ENCODE peak calls at places on chromosome 22, in seven cellular contexts. K, E, H, P, G, M and Y are unnamed samples.

GRCh38 chr22:44307509-44308169 is 5.1 kb downstream of the SHISAL1 start:
- DNase-seq in M (no peak), P (no peak), G (no peak), H (no peak), E (no peak), K (no peak), Y (no peak)

GRCh38 chr22:45124176-45124857 is 39.4 kb upstream of the NUP50 start:
- DNase-seq in M (no peak), K (no peak), P (no peak), G (no peak), H (no peak), E (no peak), Y (peak; percentile 16)

GRCh38 chr22:50141891-50142363 is 28.6 kb upstream of the PANX2 start:
- DNase-seq in G (no peak), M (no peak), E (peak; percentile 22), P (no peak), K (no peak), H (no peak), Y (no peak)

GRCh38 chr22:46830841-46831240 is 68.4 kb downstream of the TBC1D22A start:
- DNase-seq in K (no peak), G (peak; percentile 32), E (no peak), P (no peak), H (no peak), M (no peak), Y (peak; percentile 32)

GRCh38 chr22:46613606-46613997 is 6.6 kb upstream of the GRAMD4 start:
- DNase-seq in M (no peak), H (no peak), K (no peak), G (no peak), E (no peak), P (no peak), Y (peak; percentile 5)

GRCh38 chr22:41925783-41926460 is 684 bp downstream of the TNFRSF13C start:
- DNase-seq in K (peak; percentile 75), G (peak; percentile 79), E (peak; percentile 26), P (no peak), M (no peak), H (no peak), Y (peak; percentile 72)

GRCh38 chr22:27716074-27716473 is 85.5 kb downstream of the MN1 start:
- DNase-seq in H (no peak), E (no peak), M (no peak), P (no peak), K (no peak), G (no peak), Y (no peak)

GRCh38 chr22:37270928-37271650 is 11.2 kb upstream of the CYTH4 start:
- DNase-seq in H (no peak), E (no peak), M (no peak), G (no peak), K (no peak), P (no peak), Y (no peak)

GRCh38 chr22:35486116-35486631 is 54.5 kb upstream of the RASD2 start:
- DNase-seq in H (no peak), P (no peak), M (no peak), E (no peak), K (no peak), G (no peak), Y (no peak)

GRCh38 chr22:31637375-31637937 is 24.6 kb downstream of the PISD start:
- DNase-seq in G (no peak), H (no peak), P (no peak), M (no peak), E (no peak), K (no peak), Y (no peak)

GRCh38 chr22:22450343-22450839 is 58.2 kb downstream of the ZNF280B start:
- DNase-seq in E (no peak), H (no peak), K (no peak), P (no peak), G (peak; percentile 51), M (no peak), Y (no peak)

GRCh38 chr22:42962295-42963230 is 52.4 kb downstream of the PACSIN2 start:
- DNase-seq in E (no peak), H (no peak), P (no peak), G (peak; percentile 32), M (peak; percentile 50), K (no peak), Y (peak; percentile 50)

GRCh38 chr22:40890881-40891280 is 29.0 kb upstream of the DNAJB7 start:
- DNase-seq in P (peak; percentile 65), E (no peak), G (no peak), H (no peak), K (no peak), M (no peak), Y (peak; percentile 40)

GRCh38 chr22:39223091-39223710 is 21.6 kb downstream of the PDGFB start:
- DNase-seq in M (no peak), H (no peak), K (no peak), G (no peak), E (no peak), P (no peak), Y (no peak)

GRCh38 chr22:39479254-39479653 is 22.4 kb downstream of the MGAT3 start:
- DNase-seq in K (no peak), G (no peak), E (no peak), P (no peak), M (no peak), H (no peak), Y (no peak)

GRCh38 chr22:21068681-21069276 is 23.0 kb downstream of the LRRC74B start:
- DNase-seq in E (no peak), P (no peak), G (no peak), H (no peak), M (no peak), K (no peak), Y (no peak)

GRCh38 chr22:36379593-36380361 is 8.0 kb downstream of the MYH9 start:
- DNase-seq in E (no peak), G (no peak), P (no peak), H (no peak), M (peak; percentile 52), K (peak; percentile 51), Y (no peak)

GRCh38 chr22:23402275-23403151 is 177.6 kb downstream of the IGLL1 start:
- DNase-seq in H (peak; percentile 77), G (peak; percentile 55), P (no peak), E (peak; percentile 86), M (peak; percentile 81), K (peak; percentile 9), Y (no peak)

GRCh38 chr22:37331811-37332536 is 49.7 kb downstream of the CYTH4 start:
- DNase-seq in M (no peak), P (no peak), G (no peak), H (no peak), K (no peak), E (no peak), Y (no peak)

GRCh38 chr22:48188211-48188845 is 1425.9 kb downstream of the TBC1D22A start:
- DNase-seq in K (no peak), M (no peak), P (no peak), H (no peak), E (no peak), G (no peak), Y (no peak)

GRCh38 chr22:50191041-50191740 is 5.5 kb downstream of the TRABD start:
- DNase-seq in K (peak; percentile 63), G (no peak), P (no peak), M (no peak), E (no peak), H (no peak), Y (peak; percentile 45)

GRCh38 chr22:50434849-50435700 is 39.8 kb downstream of the SBF1 start:
- DNase-seq in E (no peak), M (peak; percentile 21), G (no peak), H (no peak), K (no peak), P (no peak), Y (no peak)

GRCh38 chr22:48636746-48637145 is 1190.9 kb downstream of the BRD1 start:
- DNase-seq in K (no peak), P (no peak), E (no peak), M (no peak), H (no peak), G (no peak), Y (no peak)

GRCh38 chr22:43301866-43302265 is 41.3 kb downstream of the SCUBE1 start:
- DNase-seq in K (no peak), M (no peak), E (no peak), H (no peak), G (no peak), P (no peak), Y (no peak)

GRCh38 chr22:16601437-16602223 is 9.0 kb upstream of the CCT8L2 start:
- DNase-seq in E (no peak), M (no peak), P (no peak), K (no peak), G (no peak), H (no peak), Y (no peak)

GRCh38 chr22:45615364-45615763 is 56.3 kb upstream of the ATXN10 start:
- DNase-seq in E (no peak), H (no peak), P (no peak), K (no peak), M (no peak), G (no peak), Y (no peak)

GRCh38 chr22:49310354-49310753 is 517.3 kb downstream of the BRD1 start:
- DNase-seq in G (no peak), M (no peak), K (no peak), H (no peak), E (no peak), P (no peak), Y (no peak)

GRCh38 chr22:31346733-31347250 is 646 bp upstream of the PATZ1 start:
- DNase-seq in M (peak; percentile 28), G (peak; percentile 63), E (no peak), H (peak; percentile 68), P (no peak), K (peak; percentile 28), Y (peak; percentile 65)